ENCODE peak calls at places on chromosomes 5 and 9, in eight cellular contexts. One of them, this sample, is unnamed.

GRCh38 chr5:150301170-150301505 is 1.6 kb downstream of the ARSI start:
- DNase-seq in SK-N-SH: no peak
- DNase-seq in BJ: no peak
- DNase-seq in neural crest cell: no peak
- DNase-seq in colonic mucosa: no peak
- DNase-seq in AG10803: peak
- DNase-seq in AG09309: no peak
- DNase-seq in hepatocyte: peak
- DNase-seq in this sample: no peak

GRCh38 chr5:35921930-35922329 is 16.5 kb downstream of the CAPSL start:
- DNase-seq in SK-N-SH: no peak
- DNase-seq in BJ: no peak
- DNase-seq in neural crest cell: no peak
- DNase-seq in colonic mucosa: no peak
- DNase-seq in AG10803: no peak
- DNase-seq in AG09309: no peak
- DNase-seq in hepatocyte: no peak
- DNase-seq in this sample: no peak

GRCh38 chr9:98536542-98537173 is 172.1 kb downstream of the GABBR2 start:
- DNase-seq in SK-N-SH: no peak
- DNase-seq in BJ: no peak
- DNase-seq in neural crest cell: no peak
- DNase-seq in colonic mucosa: no peak
- DNase-seq in AG10803: no peak
- DNase-seq in AG09309: no peak
- DNase-seq in hepatocyte: peak
- DNase-seq in this sample: no peak

GRCh38 chr5:170221319-170221718 is 11.5 kb upstream of the C5orf58 start:
- DNase-seq in SK-N-SH: no peak
- DNase-seq in BJ: no peak
- DNase-seq in neural crest cell: no peak
- DNase-seq in colonic mucosa: no peak
- DNase-seq in AG10803: peak
- DNase-seq in AG09309: no peak
- DNase-seq in hepatocyte: peak
- DNase-seq in this sample: no peak

GRCh38 chr5:75337366-75338021 is 474 bp downstream of the HMGCR start:
- DNase-seq in SK-N-SH: no peak
- DNase-seq in BJ: no peak
- DNase-seq in neural crest cell: peak
- DNase-seq in colonic mucosa: peak
- DNase-seq in AG10803: peak
- DNase-seq in AG09309: no peak
- DNase-seq in hepatocyte: peak
- DNase-seq in this sample: peak

GRCh38 chr9:93819905-93820304 is 135.2 kb downstream of the BARX1 start:
- DNase-seq in SK-N-SH: peak
- DNase-seq in BJ: no peak
- DNase-seq in neural crest cell: no peak
- DNase-seq in colonic mucosa: no peak
- DNase-seq in AG10803: no peak
- DNase-seq in AG09309: no peak
- DNase-seq in hepatocyte: peak
- DNase-seq in this sample: no peak

GRCh38 chr5:543755-544674 is 19.8 kb upstream of the SLC9A3 start:
- DNase-seq in SK-N-SH: no peak
- DNase-seq in BJ: no peak
- DNase-seq in neural crest cell: no peak
- DNase-seq in colonic mucosa: peak
- DNase-seq in AG10803: no peak
- DNase-seq in AG09309: no peak
- DNase-seq in hepatocyte: no peak
- DNase-seq in this sample: peak

GRCh38 chr5:984774-985173 is 23.8 kb upstream of the NKD2 start:
- DNase-seq in SK-N-SH: no peak
- DNase-seq in BJ: no peak
- DNase-seq in neural crest cell: no peak
- DNase-seq in colonic mucosa: no peak
- DNase-seq in AG10803: no peak
- DNase-seq in AG09309: no peak
- DNase-seq in hepatocyte: no peak
- DNase-seq in this sample: no peak

GRCh38 chr9:76464706-76465105 is 5.7 kb downstream of the GCNT1 start:
- DNase-seq in SK-N-SH: no peak
- DNase-seq in BJ: no peak
- DNase-seq in neural crest cell: no peak
- DNase-seq in colonic mucosa: no peak
- DNase-seq in AG10803: peak
- DNase-seq in AG09309: no peak
- DNase-seq in hepatocyte: no peak
- DNase-seq in this sample: no peak

GRCh38 chr5:96566775-96567174 is 95.4 kb upstream of the CAST start:
- DNase-seq in SK-N-SH: no peak
- DNase-seq in BJ: no peak
- DNase-seq in neural crest cell: no peak
- DNase-seq in colonic mucosa: no peak
- DNase-seq in AG10803: no peak
- DNase-seq in AG09309: no peak
- DNase-seq in hepatocyte: no peak
- DNase-seq in this sample: no peak

GRCh38 chr5:11607944-11608343 is 296.3 kb downstream of the CTNND2 start:
- DNase-seq in SK-N-SH: no peak
- DNase-seq in BJ: no peak
- DNase-seq in neural crest cell: no peak
- DNase-seq in colonic mucosa: no peak
- DNase-seq in AG10803: no peak
- DNase-seq in AG09309: no peak
- DNase-seq in hepatocyte: no peak
- DNase-seq in this sample: no peak

DNA sequence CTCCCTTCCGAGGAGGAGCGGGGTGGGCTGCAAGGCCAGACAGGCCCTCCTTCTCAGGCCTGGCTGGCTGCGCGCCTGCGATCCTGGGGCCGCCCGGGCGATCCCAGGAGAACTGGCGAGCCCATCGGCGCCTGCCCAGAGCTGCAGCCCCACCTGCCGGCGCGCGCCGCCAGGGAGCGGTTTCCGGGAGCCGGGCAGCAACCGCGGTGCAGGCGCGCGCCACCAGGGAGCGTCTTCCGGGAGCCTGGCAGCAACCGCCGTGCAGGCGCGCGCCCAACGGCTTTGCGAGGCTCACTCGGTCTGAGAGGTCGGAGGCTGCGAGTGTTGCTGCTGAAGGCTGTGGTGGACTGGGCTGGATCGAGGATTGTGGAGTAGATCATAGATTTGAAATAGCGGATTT is 668.7 kb downstream of the SPATA31A6 start:
- DNase-seq in SK-N-SH: peak
- DNase-seq in BJ: no peak
- DNase-seq in neural crest cell: peak
- DNase-seq in colonic mucosa: peak
- DNase-seq in AG10803: peak
- DNase-seq in AG09309: no peak
- DNase-seq in hepatocyte: peak
- DNase-seq in this sample: no peak
- TF ChIP-seq CTCF in SK-N-SH: no peak
- TF ChIP-seq CTCF in BJ: peak
- TF ChIP-seq CTCF in neural crest cell: no peak
- TF ChIP-seq CTCF in colonic mucosa: peak
- TF ChIP-seq CTCF in AG10803: no peak
- TF ChIP-seq CTCF in AG09309: no peak
- TF ChIP-seq CTCF in hepatocyte: peak
- TF ChIP-seq CTCF in this sample: no peak

GRCh38 chr5:139397921-139398320 is 3.0 kb upstream of the PROB1 start:
- DNase-seq in SK-N-SH: no peak
- DNase-seq in BJ: no peak
- DNase-seq in neural crest cell: no peak
- DNase-seq in colonic mucosa: no peak
- DNase-seq in AG10803: no peak
- DNase-seq in AG09309: no peak
- DNase-seq in hepatocyte: no peak
- DNase-seq in this sample: no peak

GRCh38 chr5:139394123-139394653 is 716 bp downstream of the PROB1 start:
- DNase-seq in SK-N-SH: peak
- DNase-seq in BJ: no peak
- DNase-seq in neural crest cell: peak
- DNase-seq in colonic mucosa: peak
- DNase-seq in AG10803: no peak
- DNase-seq in AG09309: no peak
- DNase-seq in hepatocyte: peak
- DNase-seq in this sample: peak

GRCh38 chr5:139394654-139395566 is at the start of gene PROB1:
- DNase-seq in SK-N-SH: no peak
- DNase-seq in BJ: no peak
- DNase-seq in neural crest cell: no peak
- DNase-seq in colonic mucosa: no peak
- DNase-seq in AG10803: no peak
- DNase-seq in AG09309: no peak
- DNase-seq in hepatocyte: no peak
- DNase-seq in this sample: no peak

GRCh38 chr5:139396691-139397090 is 1.8 kb upstream of the PROB1 start:
- DNase-seq in SK-N-SH: no peak
- DNase-seq in BJ: no peak
- DNase-seq in neural crest cell: no peak
- DNase-seq in colonic mucosa: no peak
- DNase-seq in AG10803: no peak
- DNase-seq in AG09309: no peak
- DNase-seq in hepatocyte: no peak
- DNase-seq in this sample: no peak

GRCh38 chr5:139395844-139396640 is 1.1 kb upstream of the PROB1 start:
- DNase-seq in SK-N-SH: no peak
- DNase-seq in BJ: no peak
- DNase-seq in neural crest cell: no peak
- DNase-seq in colonic mucosa: no peak
- DNase-seq in AG10803: no peak
- DNase-seq in AG09309: no peak
- DNase-seq in hepatocyte: no peak
- DNase-seq in this sample: no peak
- TF ChIP-seq CTCF in SK-N-SH: no peak
- TF ChIP-seq CTCF in BJ: peak
- TF ChIP-seq CTCF in neural crest cell: no peak
- TF ChIP-seq CTCF in colonic mucosa: no peak
- TF ChIP-seq CTCF in AG10803: no peak
- TF ChIP-seq CTCF in AG09309: no peak
- TF ChIP-seq CTCF in hepatocyte: no peak
- TF ChIP-seq CTCF in this sample: no peak

GRCh38 chr9:72365525-72366256 is 683 bp upstream of the ZFAND5 start:
- DNase-seq in SK-N-SH: peak
- DNase-seq in BJ: no peak
- DNase-seq in neural crest cell: peak
- DNase-seq in colonic mucosa: peak
- DNase-seq in AG10803: peak
- DNase-seq in AG09309: peak
- DNase-seq in hepatocyte: peak
- DNase-seq in this sample: peak
- TF ChIP-seq CTCF in SK-N-SH: peak
- TF ChIP-seq CTCF in BJ: peak
- TF ChIP-seq CTCF in neural crest cell: no peak
- TF ChIP-seq CTCF in colonic mucosa: no peak
- TF ChIP-seq CTCF in AG10803: peak
- TF ChIP-seq CTCF in AG09309: peak
- TF ChIP-seq CTCF in hepatocyte: peak
- TF ChIP-seq CTCF in this sample: no peak

GRCh38 chr5:69078921-69079537 is 14.8 kb upstream of the SLC30A5 start:
- DNase-seq in SK-N-SH: no peak
- DNase-seq in BJ: no peak
- DNase-seq in neural crest cell: no peak
- DNase-seq in colonic mucosa: no peak
- DNase-seq in AG10803: no peak
- DNase-seq in AG09309: no peak
- DNase-seq in hepatocyte: peak
- DNase-seq in this sample: no peak

GRCh38 chr5:69084903-69085302 is 8.9 kb upstream of the SLC30A5 start:
- DNase-seq in SK-N-SH: no peak
- DNase-seq in BJ: no peak
- DNase-seq in neural crest cell: no peak
- DNase-seq in colonic mucosa: no peak
- DNase-seq in AG10803: no peak
- DNase-seq in AG09309: no peak
- DNase-seq in hepatocyte: no peak
- DNase-seq in this sample: no peak

GRCh38 chr5:69086206-69086605 is 7.6 kb upstream of the SLC30A5 start:
- DNase-seq in SK-N-SH: no peak
- DNase-seq in BJ: no peak
- DNase-seq in neural crest cell: no peak
- DNase-seq in colonic mucosa: no peak
- DNase-seq in AG10803: no peak
- DNase-seq in AG09309: no peak
- DNase-seq in hepatocyte: no peak
- DNase-seq in this sample: no peak

GRCh38 chr5:69079556-69079955 is 14.3 kb upstream of the SLC30A5 start:
- DNase-seq in SK-N-SH: no peak
- DNase-seq in BJ: no peak
- DNase-seq in neural crest cell: no peak
- DNase-seq in colonic mucosa: no peak
- DNase-seq in AG10803: no peak
- DNase-seq in AG09309: no peak
- DNase-seq in hepatocyte: no peak
- DNase-seq in this sample: no peak

GRCh38 chr5:69083412-69083811 is 10.4 kb upstream of the SLC30A5 start:
- DNase-seq in SK-N-SH: no peak
- DNase-seq in BJ: no peak
- DNase-seq in neural crest cell: no peak
- DNase-seq in colonic mucosa: peak
- DNase-seq in AG10803: no peak
- DNase-seq in AG09309: no peak
- DNase-seq in hepatocyte: peak
- DNase-seq in this sample: no peak
- TF ChIP-seq CTCF in SK-N-SH: peak
- TF ChIP-seq CTCF in BJ: no peak
- TF ChIP-seq CTCF in neural crest cell: no peak
- TF ChIP-seq CTCF in colonic mucosa: peak
- TF ChIP-seq CTCF in AG10803: no peak
- TF ChIP-seq CTCF in AG09309: no peak
- TF ChIP-seq CTCF in hepatocyte: peak
- TF ChIP-seq CTCF in this sample: no peak

DNA sequence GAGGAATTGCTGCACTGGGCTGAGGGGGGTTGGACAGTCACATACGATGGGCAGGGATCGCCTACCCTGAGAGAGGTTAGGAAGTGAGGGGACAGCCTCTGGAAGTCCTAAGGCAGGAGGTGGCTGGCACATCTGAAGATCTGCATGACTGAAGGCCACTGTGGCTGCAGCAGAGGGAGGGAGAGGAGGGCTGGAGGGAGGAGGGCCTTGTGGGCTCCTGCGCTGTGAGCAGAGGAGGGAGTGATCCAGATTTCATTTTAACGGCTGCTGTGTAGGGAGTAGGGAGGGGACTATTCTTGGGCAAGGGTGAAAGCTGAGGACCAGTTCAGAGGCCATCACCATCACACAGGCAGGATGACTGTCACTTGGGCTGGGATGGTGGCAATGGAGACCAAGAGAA is 7.1 kb downstream of the EIF4E1B start:
- DNase-seq in SK-N-SH: no peak
- DNase-seq in BJ: no peak
- DNase-seq in neural crest cell: no peak
- DNase-seq in colonic mucosa: no peak
- DNase-seq in AG10803: no peak
- DNase-seq in AG09309: no peak
- DNase-seq in hepatocyte: no peak
- DNase-seq in this sample: no peak
- TF ChIP-seq CTCF in SK-N-SH: no peak
- TF ChIP-seq CTCF in BJ: no peak
- TF ChIP-seq CTCF in neural crest cell: no peak
- TF ChIP-seq CTCF in colonic mucosa: no peak
- TF ChIP-seq CTCF in AG10803: no peak
- TF ChIP-seq CTCF in AG09309: no peak
- TF ChIP-seq CTCF in hepatocyte: no peak
- TF ChIP-seq CTCF in this sample: no peak